ENCODE peak calls at places on chromosomes 12 and 14, in ten cellular contexts. C is stimulated activated CD8-positive, alpha-beta memory T cell treated with anti-CD3 and anti-CD28 coated beads, Interleukin-7, amount 100 ng/mL, for 1 hour; F is tibial artery; I is GM20000; J is AG04450; M is activated CD4-positive, alpha-beta T cell treated with anti-CD3 and anti-CD28 coated beads for 48 hours; B is M059J; X is HCEC 1CT; O is Panc1; H is activated effector memory CD4-positive, alpha-beta T cell treated with Interleukin-2 at 50 U/mL for 16 hours. T is an unnamed sample.

GRCh38 chr14:93789366-93790130 is 1.3 kb upstream of the PRIMA1 start:
- DNase-seq in J (no peak), O (no peak), F (peak; percentile 35), M (no peak), I (no peak), C (no peak), H (no peak), X (no peak), B (no peak), T (no peak)

GRCh38 chr12:122067548-122067947 is 11.0 kb upstream of the MLXIP start:
- DNase-seq in O (no peak), J (no peak), C (no peak), X (no peak), H (no peak), M (no peak), I (no peak), F (no peak), B (no peak), T (no peak)

GRCh38 chr14:72652179-72652578 is 241.7 kb downstream of the DPF3 start:
- DNase-seq in O (no peak), X (no peak), F (no peak), B (peak; percentile 62), H (no peak), M (no peak), C (no peak), J (no peak), I (no peak), T (no peak)

GRCh38 chr12:53616950-53617349 is 9.2 kb downstream of the ATF7 start:
- DNase-seq in I (no peak), M (no peak), B (no peak), C (no peak), H (no peak), F (no peak), J (no peak), X (no peak), O (no peak), T (no peak)

GRCh38 chr12:52874573-52875435 is 26.0 kb upstream of the KRT78 start:
- DNase-seq in H (no peak), M (no peak), C (no peak), X (no peak), F (no peak), O (no peak), I (no peak), B (peak; percentile 63), J (no peak), T (no peak)

GRCh38 chr14:85532981-85533820 is 3.3 kb downstream of the FLRT2 start:
- DNase-seq in O (no peak), F (peak; percentile 64), J (no peak), I (peak; percentile 7), C (no peak), X (peak; percentile 86), B (no peak), M (no peak), H (no peak), T (peak; percentile 68)

GRCh38 chr14:57865450-57866198 is at the start of gene SLC35F4:
- DNase-seq in J (no peak), I (peak; percentile 45), M (peak; percentile 4), H (no peak), B (peak; percentile 5), F (no peak), C (no peak), O (no peak), X (no peak), T (no peak)

GRCh38 chr12:17383321-17383720 is 706.7 kb downstream of the RERGL start:
- DNase-seq in M (no peak), X (no peak), C (no peak), I (no peak), H (no peak), B (no peak), O (no peak), F (no peak), J (no peak), T (no peak)

GRCh38 chr12:28294300-28294699 is 104.0 kb downstream of the CCDC91 start:
- DNase-seq in X (no peak), M (no peak), O (no peak), C (no peak), H (no peak), J (no peak), I (no peak), B (no peak), F (no peak), T (no peak)

GRCh38 chr12:78951746-78952532 is 87.4 kb downstream of the SYT1 start:
- DNase-seq in B (peak; percentile 58), J (no peak), I (no peak), H (no peak), X (no peak), M (no peak), O (no peak), C (no peak), F (no peak), T (no peak)

GRCh38 chr12:93676408-93677194 is 574 bp upstream of the CRADD start:
- DNase-seq in C (no peak), H (no peak), I (no peak), M (no peak), J (no peak), X (peak; percentile 5), B (peak; percentile 25), O (no peak), F (no peak), T (no peak)

GRCh38 chr12:4141344-4142270 is 132.0 kb upstream of the CCND2 start:
- DNase-seq in H (no peak), M (peak; percentile 21), I (no peak), O (no peak), B (no peak), X (no peak), J (no peak), C (no peak), F (no peak), T (no peak)

GRCh38 chr12:52353766-52354165 is 13.5 kb downstream of the KRT85 start:
- DNase-seq in I (no peak), O (no peak), F (no peak), C (no peak), M (no peak), B (no peak), J (no peak), H (no peak), X (no peak), T (no peak)

GRCh38 chr14:70622111-70622712 is 19.5 kb upstream of the TTC9 start:
- DNase-seq in F (no peak), I (peak; percentile 57), H (peak; percentile 36), M (peak; percentile 61), J (no peak), C (peak; percentile 19), X (peak; percentile 22), O (no peak), B (peak; percentile 49), T (no peak)

GRCh38 chr14:56514663-56515371 is 64.8 kb upstream of the TMEM260 start:
- DNase-seq in J (no peak), X (peak; percentile 17), B (peak; percentile 2), O (no peak), I (no peak), H (no peak), C (no peak), F (no peak), M (peak; percentile 34), T (no peak)

GRCh38 chr14:61477845-61478438 is 156.6 kb downstream of the PRKCH start:
- DNase-seq in I (no peak), C (no peak), J (no peak), H (no peak), X (peak; percentile 31), O (no peak), M (peak; percentile 67), F (peak; percentile 87), B (peak; percentile 90), T (peak; percentile 35)

GRCh38 chr14:31194095-31194494 is 13.5 kb downstream of the HECTD1 start:
- DNase-seq in C (no peak), B (peak; percentile 39), J (no peak), H (no peak), M (no peak), O (no peak), F (no peak), I (no peak), X (peak; percentile 49), T (no peak)

GRCh38 chr12:95736631-95737030 is 53.9 kb downstream of the NTN4 start:
- DNase-seq in M (no peak), B (peak; percentile 12), C (no peak), I (no peak), O (no peak), F (peak; percentile 48), X (peak; percentile 8), J (no peak), H (no peak), T (no peak)

GRCh38 chr12:39199371-39199770 is 243.5 kb downstream of the KIF21A start:
- DNase-seq in F (no peak), I (no peak), B (peak; percentile 9), O (no peak), C (no peak), H (no peak), M (no peak), J (no peak), X (no peak), T (peak; percentile 46)

GRCh38 chr12:563250-563781 is 99.9 kb downstream of the NINJ2 start:
- DNase-seq in C (peak; percentile 21), J (no peak), O (no peak), M (peak; percentile 53), I (no peak), H (peak; percentile 71), B (no peak), X (no peak), F (no peak), T (no peak)

GRCh38 chr12:24778486-24779304 is 170.2 kb downstream of the BCAT1 start:
- DNase-seq in M (no peak), H (no peak), O (peak; percentile 10), I (peak; percentile 40), J (peak; percentile 34), F (no peak), X (peak; percentile 59), B (peak; percentile 50), C (no peak), T (no peak)

GRCh38 chr14:77181603-77182437 is at the start of gene TMEM63C:
- DNase-seq in C (no peak), B (peak; percentile 57), J (no peak), X (no peak), O (no peak), F (no peak), I (peak; percentile 50), M (peak; percentile 81), H (peak; percentile 33), T (no peak)

GRCh38 chr14:24789277-24789832 is 155.4 kb upstream of the GZMB start:
- DNase-seq in I (no peak), J (no peak), C (no peak), X (no peak), H (no peak), B (no peak), M (no peak), F (no peak), O (no peak), T (no peak)

GRCh38 chr14:51342226-51342625 is 102.2 kb downstream of the TMX1 start:
- DNase-seq in X (peak; percentile 54), J (no peak), F (no peak), H (no peak), B (peak; percentile 93), M (no peak), I (no peak), C (no peak), O (peak; percentile 18), T (no peak)

GRCh38 chr12:96218989-96219678 is 25.0 kb downstream of the ELK3 start:
- DNase-seq in O (no peak), M (no peak), X (no peak), I (no peak), J (no peak), C (no peak), H (no peak), F (no peak), B (peak; percentile 31), T (no peak)

GRCh38 chr14:24734917-24735500 is 101.0 kb upstream of the GZMB start:
- DNase-seq in C (no peak), J (peak; percentile 3), O (no peak), M (peak; percentile 34), B (peak; percentile 25), X (peak; percentile 70), H (no peak), F (peak; percentile 37), I (peak; percentile 32), T (peak; percentile 24)

GRCh38 chr12:116384629-116385485 is 107.4 kb upstream of the MED13L start:
- DNase-seq in J (no peak), M (no peak), C (no peak), F (no peak), H (no peak), B (peak; percentile 55), X (peak; percentile 46), O (no peak), I (peak; percentile 71), T (peak; percentile 22)

GRCh38 chr12:82383930-82384513 is 25.7 kb downstream of the METTL25 start:
- DNase-seq in F (no peak), J (no peak), O (no peak), B (peak; percentile 9), X (peak; percentile 36), H (no peak), M (no peak), I (no peak), C (no peak), T (peak; percentile 22)

T was measured in pulmonary artery endothelial cell.